ENCODE peak calls at places on chromosomes 7 and 10, in seven cellular contexts. C is heart left ventricle, G is sigmoid colon, N is spleen, M is thoracic aorta, E is gastrocnemius medialis, P is lung. W is an unnamed sample.

GRCh38 chr10:130362308-130362761 is 226.1 kb downstream of the GLRX3 start:
- DNase-seq in G (no peak), E (no peak), P (no peak), C (peak), M (no peak), N (no peak), W (no peak)

GRCh38 chr10:33277135-33277536 is 57.3 kb downstream of the NRP1 start:
- DNase-seq in E (peak), M (no peak), P (no peak), G (peak), N (no peak), C (peak), W (peak)

GRCh38 chr10:33234779-33235178 is 99.7 kb downstream of the NRP1 start:
- DNase-seq in N (no peak), M (no peak), E (no peak), G (no peak), P (no peak), C (no peak), W (no peak)

GRCh38 chr7:64555046-64555445 is 7.8 kb downstream of the ZNF680 start:
- DNase-seq in G (no peak), N (no peak), E (no peak), P (no peak), C (no peak), M (no peak), W (no peak)

GRCh38 chr7:106717997-106718871 is 57.3 kb upstream of the CCDC71L start:
- DNase-seq in E (no peak), G (no peak), N (no peak), C (peak), M (peak), P (peak), W (no peak)

GRCh38 chr10:64090865-64091264 is 569.7 kb downstream of the REEP3 start:
- DNase-seq in C (no peak), E (no peak), G (no peak), M (no peak), P (no peak), N (no peak), W (no peak)

GRCh38 chr10:123967626-123968243 is 76.1 kb upstream of the CPXM2 start:
- DNase-seq in P (peak), N (peak), E (peak), M (peak), G (peak), C (peak), W (peak)

GRCh38 chr10:44923611-44924010 is 12.5 kb downstream of the TMEM72 start:
- DNase-seq in C (no peak), E (no peak), N (no peak), G (no peak), M (no peak), P (no peak), W (peak)

GRCh38 chr7:156175003-156175402 is 362.7 kb upstream of the SHH start:
- DNase-seq in E (no peak), P (no peak), N (no peak), C (no peak), G (no peak), M (no peak), W (no peak)

GRCh38 chr7:140134039-140134438 is 42.7 kb downstream of the KDM7A start:
- DNase-seq in M (no peak), C (no peak), E (no peak), G (no peak), N (no peak), P (no peak), W (no peak)
- H3K27ac ChIP-seq in M (no peak), C (no peak), E (no peak), G (no peak), N (no peak), P (no peak), W (no peak)

DNA sequence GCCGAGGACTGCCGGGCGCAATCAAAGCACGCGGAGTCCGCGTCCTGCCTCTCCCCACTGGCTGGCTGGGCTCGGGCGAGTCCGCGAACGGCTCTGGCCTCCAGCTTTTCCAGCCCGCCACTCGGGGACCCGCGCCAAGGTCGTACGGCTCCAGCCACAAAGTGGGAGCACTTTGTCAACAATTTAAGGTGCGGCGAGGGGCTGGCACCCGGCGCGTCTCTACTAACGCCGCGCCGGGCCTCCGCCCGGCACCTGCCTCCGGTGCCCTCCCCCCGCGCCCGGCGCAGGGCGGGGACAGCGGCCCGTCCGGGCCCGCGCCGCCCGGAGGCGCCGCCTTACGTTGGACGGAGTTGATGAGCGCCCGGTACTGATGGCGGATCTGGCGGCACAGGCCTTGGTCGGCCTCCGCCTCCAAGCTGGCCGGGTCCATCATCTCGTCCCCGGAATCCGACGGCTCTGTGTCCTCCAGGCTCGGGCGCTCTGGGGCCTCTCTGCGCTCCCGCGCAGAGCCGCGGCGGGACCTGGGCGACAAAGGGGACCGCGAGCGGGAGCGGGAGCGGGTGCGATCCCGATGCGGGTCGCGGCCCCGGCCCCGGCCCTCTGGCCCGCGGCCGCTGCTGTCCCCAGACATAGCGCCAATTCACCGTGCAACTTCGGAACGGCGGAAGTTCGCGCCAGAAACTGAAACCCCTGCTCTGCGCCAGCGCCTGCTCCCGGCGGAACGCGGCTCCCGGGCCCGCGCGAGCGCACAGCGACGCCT is at the start of gene NSMCE4A:
- DNase-seq in G (peak), P (peak), N (peak), E (peak), M (no peak), C (peak), W (peak)
- TF ChIP-seq CTCF in G (no peak), P (peak), N (no peak), E (peak), M (no peak), C (no peak), W (no peak)

DNA sequence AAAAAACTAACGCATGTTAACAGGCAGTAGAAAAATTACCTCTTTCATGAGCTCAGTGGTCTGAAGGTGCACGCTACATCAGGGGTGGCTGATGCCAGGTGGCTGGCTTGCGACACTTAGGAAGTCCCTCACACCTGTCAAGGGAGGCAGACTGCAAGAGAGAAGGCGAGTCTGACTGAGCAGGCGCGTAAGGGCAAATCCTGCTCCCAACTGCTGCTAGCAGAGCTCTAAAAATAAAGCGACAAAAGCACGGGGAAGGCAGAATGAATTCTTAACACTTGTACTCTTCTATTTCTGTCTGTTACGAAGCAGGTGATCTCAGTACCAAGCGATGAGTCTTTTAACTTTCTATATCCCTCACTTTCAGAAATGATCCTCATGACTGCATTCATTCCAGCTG is 33.1 kb downstream of the CACNA2D1 start:
- DNase-seq in P (no peak), M (no peak), N (peak), C (peak), E (peak), G (no peak), W (no peak)
- H3K4me3 ChIP-seq in P (no peak), M (peak), N (no peak), C (peak), E (peak), G (peak), W (peak)

GRCh38 chr7:25752169-25752568 is 399.8 kb upstream of the NFE2L3 start:
- DNase-seq in G (no peak), C (no peak), E (no peak), M (no peak), P (no peak), N (no peak), W (no peak)
- H3K27ac ChIP-seq in G (peak), C (no peak), E (no peak), M (peak), P (peak), N (no peak), W (peak)

GRCh38 chr10:7054915-7055314 is 355.9 kb downstream of the SFMBT2 start:
- DNase-seq in E (no peak), M (no peak), G (no peak), N (no peak), P (no peak), C (no peak), W (no peak)
- TF ChIP-seq CTCF in E (no peak), M (no peak), G (no peak), N (no peak), P (no peak), C (no peak), W (no peak)

DNA sequence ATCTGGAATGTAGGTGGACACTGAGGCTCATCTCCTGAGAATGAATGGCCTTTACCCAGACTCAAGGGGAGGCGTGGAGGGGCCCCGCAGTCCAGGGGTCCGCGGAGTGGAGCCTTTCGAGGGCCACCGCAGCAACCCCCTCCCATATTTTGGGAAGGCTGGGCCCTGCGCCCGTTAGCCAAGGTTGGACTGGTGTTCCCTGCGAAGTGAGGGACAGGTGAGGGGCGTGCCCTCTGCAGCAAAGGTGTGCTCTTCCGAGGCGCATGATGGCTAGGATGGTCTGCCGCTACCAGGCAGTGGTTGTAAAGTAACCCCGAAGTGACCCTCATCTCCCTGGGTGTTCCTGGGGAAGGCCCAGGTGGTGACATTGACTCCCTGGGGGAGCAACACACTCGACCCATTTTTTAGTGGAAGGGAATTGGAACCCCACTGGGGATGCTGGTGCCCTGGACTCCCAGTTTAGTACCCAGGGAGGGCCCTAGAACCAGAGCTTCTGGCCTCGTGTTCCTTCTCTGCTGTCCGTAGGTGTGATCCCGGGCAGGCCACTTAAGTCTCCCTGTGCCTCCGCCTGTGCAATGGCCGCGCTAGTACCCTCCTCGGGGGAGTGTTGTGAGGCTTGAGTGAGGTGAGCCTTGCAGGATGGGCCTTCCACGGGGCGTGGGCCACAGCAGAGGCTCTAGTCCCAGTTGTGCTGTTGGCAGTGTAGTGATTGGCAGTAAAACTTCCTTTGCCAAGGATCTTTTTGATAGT is 779 bp downstream of the FAM241B start:
- DNase-seq in G (no peak), N (peak), M (no peak), P (no peak), E (no peak), C (no peak), W (peak)
- H3K4me3 ChIP-seq in G (peak), N (peak), M (peak), P (peak), E (peak), C (peak), W (peak)

GRCh38 chr7:101549734-101550133 is 79.4 kb downstream of the MYL10 start:
- DNase-seq in M (no peak), N (peak), G (peak), P (no peak), E (peak), C (peak), W (peak)

GRCh38 chr7:101545441-101546190 is 83.5 kb downstream of the MYL10 start:
- DNase-seq in C (no peak), N (peak), E (no peak), M (no peak), P (no peak), G (no peak), W (peak)

GRCh38 chr7:101547916-101548599 is 81.0 kb downstream of the MYL10 start:
- DNase-seq in P (no peak), M (no peak), E (peak), N (peak), C (no peak), G (peak), W (peak)

GRCh38 chr7:101546308-101546936 is 82.7 kb downstream of the MYL10 start:
- DNase-seq in C (no peak), N (peak), P (no peak), M (no peak), G (peak), E (no peak), W (peak)

DNA sequence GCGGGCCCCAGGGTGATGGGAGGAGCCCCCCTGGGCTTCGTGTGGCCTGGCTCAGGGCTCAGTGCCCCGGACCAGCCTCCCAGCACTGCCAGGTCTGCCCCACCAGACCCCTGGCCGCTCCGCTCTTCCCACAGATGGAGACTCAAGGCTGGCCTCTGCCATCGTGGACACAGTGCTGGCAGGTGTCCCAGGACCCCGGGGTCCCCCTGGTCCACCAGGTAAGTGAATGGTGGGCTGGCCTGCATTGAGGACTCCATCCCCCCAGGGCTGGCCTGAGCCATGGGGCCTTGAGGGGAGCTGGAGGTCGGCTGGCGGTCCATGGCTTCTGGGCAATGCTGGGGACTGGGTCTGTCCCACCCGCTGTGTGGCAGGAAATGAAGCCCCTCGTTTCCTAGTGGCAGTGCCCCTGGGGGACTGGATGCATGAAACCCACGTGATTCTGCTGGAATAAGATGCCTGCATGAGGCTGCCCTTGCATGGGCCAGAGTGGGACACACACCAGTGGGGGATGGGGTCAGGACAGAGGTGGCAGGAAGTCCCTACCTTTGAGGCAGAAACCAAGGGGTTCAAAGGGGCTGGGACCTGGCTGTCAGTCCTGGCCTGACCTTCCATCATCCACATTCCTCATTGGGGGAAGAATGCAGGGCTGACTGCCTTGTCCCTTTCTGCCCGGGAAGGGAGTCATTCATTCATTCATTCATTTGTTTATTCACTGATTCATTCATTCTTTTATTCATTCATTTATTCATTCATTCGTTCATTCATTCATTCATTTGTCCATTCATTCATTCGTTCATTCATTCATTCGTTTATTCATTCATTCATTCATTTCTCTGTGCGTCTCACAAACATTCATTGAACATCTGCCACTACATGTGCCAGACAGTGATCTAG is 81.8 kb downstream of the MYL10 start:
- DNase-seq in C (no peak), P (no peak), N (peak), E (no peak), M (no peak), G (peak), W (peak)
- H3K27ac ChIP-seq in C (no peak), P (no peak), N (no peak), E (no peak), M (no peak), G (no peak), W (no peak)

GRCh38 chr10:100727808-100728207 is 17.6 kb upstream of the PAX2 start:
- DNase-seq in P (no peak), N (no peak), G (no peak), C (no peak), E (no peak), M (no peak), W (no peak)

GRCh38 chr10:100730739-100731602 is 14.4 kb upstream of the PAX2 start:
- DNase-seq in N (peak), M (no peak), P (no peak), C (no peak), G (no peak), E (no peak), W (no peak)

GRCh38 chr10:100729877-100730738 is 15.3 kb upstream of the PAX2 start:
- DNase-seq in C (no peak), M (no peak), N (peak), G (no peak), E (no peak), P (no peak), W (no peak)

GRCh38 chr10:100731603-100732596 is 13.5 kb upstream of the PAX2 start:
- DNase-seq in E (no peak), C (no peak), N (peak), M (no peak), P (no peak), G (no peak), W (no peak)

GRCh38 chr10:100728928-100729876 is 16.2 kb upstream of the PAX2 start:
- DNase-seq in G (no peak), E (no peak), C (no peak), M (no peak), N (peak), P (no peak), W (no peak)
- TF ChIP-seq CTCF in G (no peak), E (no peak), C (no peak), M (no peak), N (no peak), P (no peak), W (no peak)

DNA sequence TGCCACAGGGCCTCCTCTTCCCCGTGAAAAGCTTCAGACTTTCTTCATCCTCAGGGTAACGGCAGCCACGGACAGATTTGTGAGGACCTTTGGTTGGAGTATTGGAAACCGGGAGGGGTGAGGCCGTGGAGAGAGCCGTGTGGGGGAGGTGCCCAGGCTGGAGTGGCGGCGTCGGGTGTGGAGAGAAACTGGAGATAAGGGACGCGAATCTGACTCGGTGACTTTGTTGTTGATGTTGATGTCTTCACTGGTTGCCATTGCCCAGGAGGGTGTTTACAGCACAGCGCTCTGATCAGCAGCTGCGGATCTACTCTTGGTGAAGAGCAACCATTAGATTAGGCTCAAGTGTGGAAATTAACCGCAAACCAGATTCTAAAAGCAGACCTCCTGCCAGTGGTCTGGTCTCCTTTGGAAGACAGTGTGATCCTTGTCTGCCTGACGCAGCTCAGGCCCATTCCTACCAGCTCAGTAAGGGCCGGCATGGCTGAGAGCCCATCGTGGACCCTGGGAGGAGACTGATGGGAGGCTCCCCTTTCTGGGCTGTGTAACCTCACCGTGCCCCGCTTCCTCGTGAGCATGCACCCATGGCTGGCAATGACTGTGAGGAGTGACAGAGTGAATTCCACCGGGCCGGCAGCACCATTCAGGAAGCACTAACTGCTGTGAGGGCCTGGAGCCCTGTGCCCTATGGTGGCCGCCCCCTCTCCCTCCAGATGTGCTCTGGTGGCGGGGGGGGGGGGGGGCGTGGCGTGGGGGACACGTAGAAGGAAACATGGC is 90.3 kb downstream of the INPP5A start:
- DNase-seq in G (peak), C (peak), M (peak), E (peak), N (peak), P (no peak), W (peak)
- H3K4me3 ChIP-seq in G (peak), C (peak), M (no peak), E (no peak), N (no peak), P (no peak), W (peak)

DNA sequence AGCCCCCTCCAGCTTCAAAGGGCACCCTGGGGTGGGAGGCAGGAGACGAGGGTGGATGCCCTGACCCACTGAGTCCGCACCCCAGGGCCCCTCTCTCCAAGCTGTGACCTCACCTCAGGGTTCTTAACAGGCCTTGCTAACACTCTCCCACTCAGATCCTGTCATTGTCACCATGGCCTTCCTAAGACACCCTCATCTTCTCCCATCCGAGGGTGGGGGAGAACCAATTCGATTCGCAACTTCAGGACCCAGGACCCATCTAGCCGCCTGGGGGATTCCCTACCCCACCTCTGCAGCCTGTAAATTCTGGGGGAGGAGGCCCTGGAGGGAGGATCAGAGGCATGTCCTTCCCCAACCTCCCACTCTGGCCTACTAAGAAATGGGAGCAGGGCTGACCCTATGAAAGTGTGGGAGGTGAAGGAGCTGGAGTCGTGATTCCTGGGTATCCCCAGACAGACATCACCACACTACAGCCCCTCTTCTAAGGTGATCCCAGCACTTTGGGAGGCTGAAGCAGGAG is 17.4 kb downstream of the TRIM8 start:
- DNase-seq in E (no peak), C (no peak), P (no peak), M (no peak), N (peak), G (no peak), W (no peak)
- H3K27ac ChIP-seq in E (no peak), C (no peak), P (peak), M (no peak), N (peak), G (peak), W (no peak)